ENCODE peak calls at places on chromosomes 13 and 19, in six cellular contexts. E is amygdala, K is NCI-H510A, Z is neuronal stem cell, B is fibroblast of lung, J is sigmoid colon. X is an unnamed sample.

GRCh38 chr13:91017669-91018053 is 329.8 kb upstream of the MIR17HG start:
- DNase-seq in E (no peak), K (no peak), J (no peak), B (peak), Z (no peak), X (no peak)

GRCh38 chr13:52785721-52786120 is 46.1 kb upstream of the CNMD start:
- DNase-seq in E (no peak), K (no peak), B (no peak), J (no peak), Z (no peak), X (no peak)

GRCh38 chr13:24699541-24699940 is 19.3 kb downstream of the ATP12A start:
- DNase-seq in B (no peak), Z (no peak), J (no peak), E (no peak), K (no peak), X (no peak)

GRCh38 chr13:114145722-114146121 is 13.3 kb upstream of the RASA3 start:
- DNase-seq in E (no peak), B (no peak), J (peak), Z (no peak), K (no peak), X (no peak)

GRCh38 chr13:85521586-85521985 is 277.6 kb downstream of the SLITRK6 start:
- DNase-seq in K (peak), B (no peak), J (no peak), E (no peak), Z (no peak), X (no peak)

GRCh38 chr13:27389891-27390290 is 34.5 kb upstream of the GTF3A start:
- DNase-seq in J (no peak), E (no peak), K (no peak), Z (no peak), B (no peak), X (no peak)

GRCh38 chr19:33395561-33396550 is 22.3 kb downstream of the CEBPG start:
- DNase-seq in J (peak), Z (no peak), B (peak), K (no peak), E (no peak), X (no peak)

GRCh38 chr13:99909836-99910619 is 61.5 kb downstream of the ZIC5 start:
- DNase-seq in B (no peak), E (no peak), J (no peak), Z (no peak), K (no peak), X (no peak)

GRCh38 chr19:56156768-56157167 is 15.7 kb downstream of the ZNF444 start:
- DNase-seq in K (no peak), Z (no peak), J (no peak), E (no peak), B (no peak), X (no peak)

GRCh38 chr13:106083620-106084350 is 451.7 kb downstream of the EFNB2 start:
- DNase-seq in E (peak), Z (no peak), B (peak), J (no peak), K (no peak), X (no peak)

GRCh38 chr13:73960474-73960873 is 173.7 kb downstream of the KLF12 start:
- DNase-seq in Z (no peak), B (no peak), E (no peak), J (no peak), K (no peak), X (no peak)

GRCh38 chr13:67076378-67076777 is 153.8 kb downstream of the PCDH9 start:
- DNase-seq in J (no peak), B (peak), K (no peak), Z (no peak), E (no peak), X (no peak)

GRCh38 chr13:112447761-112448603 is 71.8 kb downstream of the SPACA7 start:
- DNase-seq in Z (no peak), B (no peak), K (no peak), J (no peak), E (no peak), X (no peak)

GRCh38 chr13:71874490-71874889 is 7.5 kb upstream of the DACH1 start:
- DNase-seq in K (no peak), Z (no peak), J (no peak), E (no peak), B (no peak), X (no peak)

GRCh38 chr13:110306340-110306959 is 507 bp downstream of the COL4A1 start:
- DNase-seq in J (peak), B (peak), K (no peak), Z (no peak), E (no peak), X (no peak)

GRCh38 chr19:45901912-45902650 is at the start of gene MYPOP:
- DNase-seq in Z (no peak), B (no peak), J (no peak), E (no peak), K (no peak), X (no peak)

GRCh38 chr13:39618546-39618945 is 15.6 kb upstream of the LHFPL6 start:
- DNase-seq in K (no peak), J (no peak), E (no peak), B (no peak), Z (no peak), X (no peak)

GRCh38 chr13:48161530-48162179 is 66.8 kb upstream of the MED4 start:
- DNase-seq in Z (no peak), E (peak), K (no peak), B (no peak), J (peak), X (no peak)

GRCh38 chr19:47486900-47487299 is 2.9 kb upstream of the KPTN start:
- DNase-seq in K (no peak), E (no peak), B (no peak), J (no peak), Z (no peak), X (no peak)

GRCh38 chr19:15937771-15938170 is 3.4 kb upstream of the CYP4F11 start:
- DNase-seq in E (no peak), J (no peak), Z (no peak), B (no peak), K (no peak), X (no peak)

GRCh38 chr13:65378943-65379519 is 1851.1 kb downstream of the PCDH9 start:
- DNase-seq in B (peak), Z (no peak), E (no peak), K (no peak), J (no peak), X (no peak)